ENCODE peak calls at places on chromosome 2, in five cellular contexts. O is mesenchymal stem cell, E is neuronal stem cell, J is H9, X is mesendoderm. K is an unnamed sample.

GRCh38 chr2:134657650-134658250 is 61.0 kb downstream of the TMEM163 start:
- DNase-seq in E (no peak), O (no peak), X (peak; percentile 52), J (peak; percentile 43), K (peak; percentile 11)

GRCh38 chr2:214019973-214020345 is 390.9 kb upstream of the VWC2L start:
- DNase-seq in J (no peak), E (no peak), X (no peak), O (peak; percentile 12), K (no peak)

GRCh38 chr2:211468217-211468616 is 911.8 kb downstream of the CPS1 start:
- DNase-seq in J (no peak), X (no peak), E (no peak), O (no peak), K (no peak)

GRCh38 chr2:66324924-66325583 is 109.9 kb upstream of the MEIS1 start:
- DNase-seq in X (no peak), O (no peak), E (no peak), J (no peak), K (no peak)

GRCh38 chr2:207854484-207855386 is 85.0 kb upstream of the FZD5 start:
- DNase-seq in J (no peak), X (no peak), E (no peak), O (no peak), K (no peak)

GRCh38 chr2:232368311-232368731 is 10.2 kb upstream of the ALPP start:
- DNase-seq in O (peak; percentile 40), E (no peak), J (peak; percentile 59), X (no peak), K (no peak)

GRCh38 chr2:71452565-71452964 is 796 bp upstream of the DYSF start:
- DNase-seq in X (peak; percentile 82), O (peak; percentile 38), J (peak; percentile 49), E (no peak), K (peak; percentile 80)

GRCh38 chr2:25159947-25160346 is 8.4 kb downstream of the POMC start:
- DNase-seq in O (peak; percentile 48), E (no peak), J (peak; percentile 77), X (peak; percentile 92), K (peak; percentile 77)

GRCh38 chr2:62077239-62077638 is 118.7 kb upstream of the B3GNT2 start:
- DNase-seq in E (no peak), X (no peak), O (no peak), J (no peak), K (no peak)

GRCh38 chr2:226791487-226792081 is 8.0 kb downstream of the IRS1 start:
- DNase-seq in E (peak; percentile 83), J (peak; percentile 94), X (peak; percentile 98), O (peak; percentile 85), K (peak; percentile 83)

GRCh38 chr2:186382932-186383331 is 103.1 kb upstream of the ZC3H15 start:
- DNase-seq in O (no peak), X (no peak), E (no peak), J (no peak), K (no peak)

GRCh38 chr2:120221616-120222015 is 1.6 kb downstream of the TMEM185B start:
- DNase-seq in J (peak; percentile 10), E (no peak), O (no peak), X (no peak), K (no peak)

GRCh38 chr2:36359006-36359580 is 3.5 kb downstream of the CRIM1 start:
- DNase-seq in X (no peak), O (no peak), J (no peak), E (no peak), K (no peak)

GRCh38 chr2:219706823-219707281 is 79.4 kb downstream of the SLC4A3 start:
- DNase-seq in E (no peak), J (no peak), O (no peak), X (no peak), K (no peak)

GRCh38 chr2:73972846-73973245 is 11.9 kb upstream of the TET3 start:
- DNase-seq in J (no peak), O (no peak), X (no peak), E (no peak), K (no peak)

GRCh38 chr2:36433311-36434217 is 78.0 kb downstream of the CRIM1 start:
- DNase-seq in X (no peak), O (peak; percentile 46), J (no peak), E (no peak), K (no peak)

GRCh38 chr2:237934186-237934585 is 32.6 kb upstream of the UBE2F start:
- DNase-seq in O (no peak), J (no peak), E (no peak), X (no peak), K (no peak)
- H3K23ac ChIP-seq in O (no peak overlapping the region), J (no peak overlapping the region), E (no peak overlapping the region), X (no peak overlapping the region), K (no peak overlapping the region)

GRCh38 chr2:241009191-241009590 is 10.8 kb downstream of the SNED1 start:
- DNase-seq in O (no peak), E (no peak), X (no peak), J (no peak), K (no peak)
- H3K18ac ChIP-seq in O (peak overlapping the region; percentile 3), E (peak overlapping the region; percentile 95), X (peak overlapping the region; percentile 2), J (no peak overlapping the region), K (peak overlapping the region; percentile 34)

DNA sequence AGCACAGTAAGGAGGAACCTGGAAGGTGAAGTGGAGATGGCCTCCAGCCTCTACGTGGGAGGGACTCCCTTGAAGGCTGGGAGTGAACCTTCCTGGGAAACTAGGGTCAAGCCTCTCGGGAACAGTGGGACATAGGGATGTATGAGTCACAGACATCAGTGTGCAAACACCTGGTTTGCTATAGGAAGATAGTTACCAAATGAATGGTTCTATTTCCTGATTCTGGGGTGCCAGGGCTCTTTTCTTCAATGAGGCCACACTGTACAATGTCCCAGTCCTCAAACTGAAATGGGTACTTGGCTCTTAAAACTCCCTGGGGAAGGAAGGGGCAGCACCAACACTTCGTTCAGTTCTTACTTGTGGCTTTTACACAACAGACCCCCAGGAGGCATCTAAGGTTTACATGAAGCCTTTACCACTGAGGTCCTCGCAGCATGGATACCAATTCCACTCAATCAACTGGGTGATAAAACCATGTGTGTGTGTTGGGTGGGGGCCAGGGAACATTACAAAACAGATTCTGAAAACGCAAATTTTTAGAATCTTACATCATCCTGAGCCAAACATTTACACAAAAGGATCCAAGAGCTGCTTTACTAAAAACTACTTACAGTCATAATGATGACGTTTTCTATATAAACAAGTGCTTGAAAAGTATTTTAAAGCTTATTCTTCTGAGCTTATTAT is 10.4 kb downstream of the ERFE start:
- DNase-seq in O (peak; percentile 93), E (no peak), X (no peak), J (no peak), K (no peak)
- H3K23ac ChIP-seq in O (no peak overlapping the region), E (no peak overlapping the region), X (no peak overlapping the region), J (no peak overlapping the region), K (no peak overlapping the region)

GRCh38 chr2:38407111-38407682 is 30.1 kb upstream of the ATL2 start:
- DNase-seq in X (peak; percentile 87), O (no peak), E (no peak), J (no peak), K (no peak)
- H3K18ac ChIP-seq in X (no peak overlapping the region), O (no peak overlapping the region), E (no peak overlapping the region), J (peak overlapping the region; percentile 13), K (no peak overlapping the region)

GRCh38 chr2:239239607-239240479 is 161.0 kb downstream of the HDAC4 start:
- DNase-seq in O (no peak), E (no peak), X (no peak), J (no peak), K (no peak)
- H3K23ac ChIP-seq in O (no peak overlapping the region), E (no peak overlapping the region), X (no peak overlapping the region), J (no peak overlapping the region), K (no peak overlapping the region)

GRCh38 chr2:101962243-101962809 is 29.4 kb upstream of the IL1R2 start:
- DNase-seq in O (no peak), J (no peak), X (no peak), E (no peak), K (no peak)
- H3K18ac ChIP-seq in O (peak overlapping the region; percentile 73), J (no peak overlapping the region), X (no peak overlapping the region), E (peak overlapping the region; percentile 34), K (peak overlapping the region; percentile 33)

DNA sequence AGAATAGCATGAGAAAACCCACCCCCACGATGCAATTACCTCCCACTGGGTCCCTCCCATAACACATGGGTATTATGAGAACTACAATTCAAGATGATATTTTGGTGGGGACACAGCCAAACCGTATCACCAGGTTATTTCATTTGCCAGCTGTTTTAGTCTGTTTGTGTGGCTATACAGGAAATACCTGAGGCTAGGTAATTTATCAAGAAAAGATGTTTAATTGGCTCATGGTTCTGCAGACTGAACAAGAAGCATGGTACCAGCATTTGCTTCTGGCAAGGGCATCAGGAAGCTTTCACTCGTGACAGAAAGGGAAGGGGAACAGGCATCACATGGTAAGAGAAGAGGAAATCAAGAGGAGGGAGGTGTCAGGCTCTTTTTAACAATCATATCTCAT is 329.2 kb downstream of the GULP1 start:
- DNase-seq in X (no peak), O (no peak), E (no peak), J (no peak), K (no peak)
- H3K23ac ChIP-seq in X (no peak overlapping the region), O (no peak overlapping the region), E (no peak overlapping the region), J (no peak overlapping the region), K (no peak overlapping the region)

DNA sequence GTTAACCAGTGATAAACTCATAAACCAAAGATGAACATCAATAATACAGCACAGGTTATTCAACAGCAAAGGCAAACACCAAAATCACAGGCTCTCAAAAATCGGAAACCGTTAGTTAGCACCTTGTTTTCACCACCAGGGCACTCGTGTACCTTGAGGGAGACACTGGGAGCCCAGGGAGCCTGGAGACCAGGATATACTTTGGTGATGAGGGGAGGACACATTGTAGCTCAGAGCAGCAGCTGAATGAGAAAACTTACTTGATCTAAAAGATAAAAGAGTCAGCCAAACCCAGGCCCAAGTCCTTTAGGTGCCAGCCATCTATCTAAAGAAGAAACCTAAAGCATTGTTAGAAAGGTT is 19.4 kb downstream of the BCL11A start:
- DNase-seq in X (peak; percentile 78), J (no peak), O (no peak), E (no peak), K (no peak)
- H3K18ac ChIP-seq in X (no peak overlapping the region), J (no peak overlapping the region), O (no peak overlapping the region), E (no peak overlapping the region), K (no peak overlapping the region)

DNA sequence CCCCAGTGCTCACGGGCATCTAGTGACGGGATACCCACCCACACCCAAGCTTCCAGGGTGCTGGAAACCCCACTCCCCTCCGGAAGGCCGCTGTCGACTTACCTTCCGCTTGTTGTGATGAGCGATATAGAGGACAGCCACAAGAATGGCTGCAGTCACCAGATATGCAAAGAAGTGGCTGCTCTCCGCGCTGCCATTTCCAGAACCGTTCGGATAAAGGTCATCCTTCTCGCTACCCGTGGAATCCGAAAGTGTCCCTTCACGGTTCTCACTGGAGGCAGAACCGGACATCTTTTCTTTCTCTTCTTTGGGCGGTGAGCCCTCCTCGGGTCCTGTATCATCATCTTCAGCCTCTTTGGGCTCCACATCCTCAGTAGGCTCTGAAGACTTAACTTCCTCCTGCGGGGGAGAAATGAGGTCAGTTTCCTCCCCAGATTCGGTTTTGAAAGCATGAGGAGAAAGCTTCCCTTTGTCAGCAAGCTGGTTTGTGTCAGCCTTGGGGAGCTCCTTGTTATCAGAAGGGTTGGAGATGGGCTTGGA is 1.3 kb downstream of the TGOLN2 start:
- DNase-seq in J (no peak), O (peak; percentile 30), E (no peak), X (peak; percentile 12), K (peak; percentile 38)
- H3K23ac ChIP-seq in J (no peak overlapping the region), O (no peak overlapping the region), E (no peak overlapping the region), X (no peak overlapping the region), K (no peak overlapping the region)

K was measured in trophoblast cell.